ENCODE peak calls at places on chromosomes 3 and 15, in seven cellular contexts. One of them, this sample, is unnamed.

GRCh38 chr15:31435891-31436628 is 109.4 kb downstream of the KLF13 start:
- ATAC-seq in left colon: peak; percentile 56
- ATAC-seq in CD4-positive, alpha-beta T cell: peak; percentile 4
- ATAC-seq in activated T-cell treated with anti-CD3 and anti-CD28 coated beads, Interleukin-2, amount 50 U/mL, for 4 hours: peak; percentile 2
- ATAC-seq in SK-N-SH treated with all-trans-retinoic acid at 6 μM for 48 hours: no peak
- ATAC-seq in foreskin keratinocyte: peak; percentile 2
- ATAC-seq in HCT116: peak; percentile 31
- ATAC-seq in this sample: peak; percentile 58

GRCh38 chr3:169365993-169366915 is 297.3 kb downstream of the MECOM start:
- ATAC-seq in left colon: peak; percentile 32
- ATAC-seq in CD4-positive, alpha-beta T cell: no peak
- ATAC-seq in activated T-cell treated with anti-CD3 and anti-CD28 coated beads, Interleukin-2, amount 50 U/mL, for 4 hours: no peak
- ATAC-seq in SK-N-SH treated with all-trans-retinoic acid at 6 μM for 48 hours: no peak
- ATAC-seq in foreskin keratinocyte: peak; percentile 62
- ATAC-seq in HCT116: no peak
- ATAC-seq in this sample: peak; percentile 86

GRCh38 chr3:18153571-18154173 is 271.5 kb downstream of the SATB1 start:
- ATAC-seq in left colon: peak; percentile 66
- ATAC-seq in CD4-positive, alpha-beta T cell: no peak
- ATAC-seq in activated T-cell treated with anti-CD3 and anti-CD28 coated beads, Interleukin-2, amount 50 U/mL, for 4 hours: no peak
- ATAC-seq in SK-N-SH treated with all-trans-retinoic acid at 6 μM for 48 hours: no peak
- ATAC-seq in foreskin keratinocyte: peak; percentile 92
- ATAC-seq in HCT116: peak; percentile 80
- ATAC-seq in this sample: peak; percentile 95

GRCh38 chr3:53422954-53423708 is 71.3 kb upstream of the CACNA1D start:
- ATAC-seq in left colon: peak; percentile 93
- ATAC-seq in CD4-positive, alpha-beta T cell: no peak
- ATAC-seq in activated T-cell treated with anti-CD3 and anti-CD28 coated beads, Interleukin-2, amount 50 U/mL, for 4 hours: no peak
- ATAC-seq in SK-N-SH treated with all-trans-retinoic acid at 6 μM for 48 hours: no peak
- ATAC-seq in foreskin keratinocyte: no peak
- ATAC-seq in HCT116: no peak
- ATAC-seq in this sample: no peak

GRCh38 chr15:53448215-53449001 is 311.1 kb downstream of the WDR72 start:
- ATAC-seq in left colon: no peak
- ATAC-seq in CD4-positive, alpha-beta T cell: no peak
- ATAC-seq in activated T-cell treated with anti-CD3 and anti-CD28 coated beads, Interleukin-2, amount 50 U/mL, for 4 hours: no peak
- ATAC-seq in SK-N-SH treated with all-trans-retinoic acid at 6 μM for 48 hours: no peak
- ATAC-seq in foreskin keratinocyte: no peak
- ATAC-seq in HCT116: no peak
- ATAC-seq in this sample: no peak

GRCh38 chr3:13148561-13149330 is 75.5 kb upstream of the IQSEC1 start:
- ATAC-seq in left colon: no peak
- ATAC-seq in CD4-positive, alpha-beta T cell: no peak
- ATAC-seq in activated T-cell treated with anti-CD3 and anti-CD28 coated beads, Interleukin-2, amount 50 U/mL, for 4 hours: no peak
- ATAC-seq in SK-N-SH treated with all-trans-retinoic acid at 6 μM for 48 hours: no peak
- ATAC-seq in foreskin keratinocyte: no peak
- ATAC-seq in HCT116: no peak
- ATAC-seq in this sample: no peak

GRCh38 chr3:140830391-140830790 is 111.2 kb upstream of the SLC25A36 start:
- ATAC-seq in left colon: no peak
- ATAC-seq in CD4-positive, alpha-beta T cell: no peak
- ATAC-seq in activated T-cell treated with anti-CD3 and anti-CD28 coated beads, Interleukin-2, amount 50 U/mL, for 4 hours: no peak
- ATAC-seq in SK-N-SH treated with all-trans-retinoic acid at 6 μM for 48 hours: no peak
- ATAC-seq in foreskin keratinocyte: no peak
- ATAC-seq in HCT116: no peak
- ATAC-seq in this sample: no peak

GRCh38 chr3:85483986-85484385 is 525.2 kb downstream of the CADM2 start:
- ATAC-seq in left colon: no peak
- ATAC-seq in CD4-positive, alpha-beta T cell: no peak
- ATAC-seq in activated T-cell treated with anti-CD3 and anti-CD28 coated beads, Interleukin-2, amount 50 U/mL, for 4 hours: no peak
- ATAC-seq in SK-N-SH treated with all-trans-retinoic acid at 6 μM for 48 hours: no peak
- ATAC-seq in foreskin keratinocyte: no peak
- ATAC-seq in HCT116: no peak
- ATAC-seq in this sample: no peak

GRCh38 chr3:173058229-173058628 is 82.8 kb downstream of the SPATA16 start:
- ATAC-seq in left colon: no peak
- ATAC-seq in CD4-positive, alpha-beta T cell: no peak
- ATAC-seq in activated T-cell treated with anti-CD3 and anti-CD28 coated beads, Interleukin-2, amount 50 U/mL, for 4 hours: no peak
- ATAC-seq in SK-N-SH treated with all-trans-retinoic acid at 6 μM for 48 hours: no peak
- ATAC-seq in foreskin keratinocyte: no peak
- ATAC-seq in HCT116: no peak
- ATAC-seq in this sample: no peak

GRCh38 chr15:85457392-85457968 is 77.1 kb downstream of the AKAP13 start:
- ATAC-seq in left colon: no peak
- ATAC-seq in CD4-positive, alpha-beta T cell: no peak
- ATAC-seq in activated T-cell treated with anti-CD3 and anti-CD28 coated beads, Interleukin-2, amount 50 U/mL, for 4 hours: no peak
- ATAC-seq in SK-N-SH treated with all-trans-retinoic acid at 6 μM for 48 hours: no peak
- ATAC-seq in foreskin keratinocyte: peak; percentile 48
- ATAC-seq in HCT116: no peak
- ATAC-seq in this sample: peak; percentile 73

GRCh38 chr15:33380406-33380805 is 69.6 kb downstream of the RYR3 start:
- ATAC-seq in left colon: no peak
- ATAC-seq in CD4-positive, alpha-beta T cell: no peak
- ATAC-seq in activated T-cell treated with anti-CD3 and anti-CD28 coated beads, Interleukin-2, amount 50 U/mL, for 4 hours: no peak
- ATAC-seq in SK-N-SH treated with all-trans-retinoic acid at 6 μM for 48 hours: no peak
- ATAC-seq in foreskin keratinocyte: no peak
- ATAC-seq in HCT116: no peak
- ATAC-seq in this sample: no peak

GRCh38 chr3:73536336-73536895 is 88.3 kb downstream of the PDZRN3 start:
- ATAC-seq in left colon: no peak
- ATAC-seq in CD4-positive, alpha-beta T cell: no peak
- ATAC-seq in activated T-cell treated with anti-CD3 and anti-CD28 coated beads, Interleukin-2, amount 50 U/mL, for 4 hours: no peak
- ATAC-seq in SK-N-SH treated with all-trans-retinoic acid at 6 μM for 48 hours: no peak
- ATAC-seq in foreskin keratinocyte: no peak
- ATAC-seq in HCT116: no peak
- ATAC-seq in this sample: no peak